ENCODE peak calls at places on chromosomes 16 and 17, in eight cellular contexts. V is CD4-positive, alpha-beta T cell; A is upper lobe of left lung; M is right lobe of liver; H is body of pancreas; R is psoas muscle; Y is OCI-M1; Q is heart left ventricle. L is an unnamed sample.

GRCh38 chr17:5669191-5669590 is 84.9 kb upstream of the NLRP1 start:
- DNase-seq in V (no peak), A (no peak), M (no peak), H (no peak), R (no peak), Y (no peak), Q (no peak), L (no peak)

GRCh38 chr16:22191089-22191965 is 14.8 kb upstream of the EEF2K start:
- DNase-seq in V (peak; percentile 98), A (peak; percentile 100), M (peak; percentile 100), H (peak; percentile 100), R (peak; percentile 100), Y (peak; percentile 99), Q (peak; percentile 100), L (no peak)

GRCh38 chr16:70737377-70738082 is 51.7 kb upstream of the MTSS2 start:
- DNase-seq in V (peak; percentile 34), A (peak; percentile 80), M (peak; percentile 86), H (peak; percentile 64), R (peak; percentile 81), Y (no peak), Q (peak; percentile 86), L (no peak)

GRCh38 chr17:10631048-10631700 is 25.9 kb downstream of the MYH3 start:
- DNase-seq in V (no peak), A (no peak), M (no peak), H (peak; percentile 14), R (no peak), Y (peak; percentile 40), Q (no peak), L (no peak)

GRCh38 chr17:5588584-5588983 is 4.3 kb upstream of the NLRP1 start:
- DNase-seq in V (no peak), A (no peak), M (no peak), H (no peak), R (no peak), Y (no peak), Q (no peak), L (no peak)

GRCh38 chr17:37111329-37111728 is 162.6 kb downstream of the AATF start:
- DNase-seq in V (no peak), A (no peak), M (no peak), H (no peak), R (no peak), Y (no peak), Q (no peak), L (no peak)

GRCh38 chr17:55816532-55817272 is 65.9 kb downstream of the PCTP start:
- DNase-seq in V (no peak), A (no peak), M (no peak), H (no peak), R (no peak), Y (peak; percentile 96), Q (no peak), L (no peak)

GRCh38 chr16:56878455-56878854 is 13.4 kb downstream of the SLC12A3 start:
- DNase-seq in V (no peak), A (no peak), M (no peak), H (no peak), R (no peak), Y (no peak), Q (no peak), L (no peak)

GRCh38 chr17:51948128-51948527 is 210.4 kb downstream of the CA10 start:
- DNase-seq in V (no peak), A (no peak), M (no peak), H (no peak), R (peak; percentile 38), Y (no peak), Q (peak; percentile 20), L (no peak)

GRCh38 chr17:42119301-42119700 is 1.9 kb downstream of the KAT2A start:
- DNase-seq in V (no peak), A (no peak), M (peak; percentile 44), H (no peak), R (no peak), Y (no peak), Q (no peak), L (no peak)

GRCh38 chr16:85126731-85127662 is 14.7 kb upstream of the CIBAR2 start:
- DNase-seq in V (no peak), A (no peak), M (no peak), H (peak; percentile 32), R (peak; percentile 91), Y (no peak), Q (no peak), L (no peak)

GRCh38 chr16:65510850-65511249 is 389.0 kb upstream of the CDH11 start:
- DNase-seq in V (no peak), A (no peak), M (no peak), H (no peak), R (no peak), Y (no peak), Q (no peak), L (no peak)

GRCh38 chr17:50060951-50061712 is 5.2 kb downstream of the ITGA3 start:
- DNase-seq in V (no peak), A (peak; percentile 91), M (peak; percentile 60), H (peak; percentile 43), R (peak; percentile 92), Y (no peak), Q (peak; percentile 96), L (no peak)

GRCh38 chr16:27302126-27302525 is 11.6 kb upstream of the IL4R start:
- DNase-seq in V (no peak), A (no peak), M (no peak), H (no peak), R (no peak), Y (no peak), Q (no peak), L (no peak)

GRCh38 chr16:75267631-75268264 is 16.3 kb upstream of the BCAR1 start:
- DNase-seq in V (no peak), A (peak; percentile 84), M (no peak), H (peak; percentile 89), R (peak; percentile 91), Y (no peak), Q (peak; percentile 91), L (no peak)

GRCh38 chr16:88339926-88340754 is 42.6 kb upstream of the ZNF469 start:
- DNase-seq in V (no peak), A (no peak), M (no peak), H (no peak), R (peak; percentile 35), Y (no peak), Q (no peak), L (no peak)

GRCh38 chr17:9994761-9995160 is 89.7 kb upstream of the RCVRN start:
- DNase-seq in V (no peak), A (no peak), M (no peak), H (no peak), R (no peak), Y (no peak), Q (no peak), L (no peak)

GRCh38 chr17:17494499-17495447 is 1.4 kb downstream of the RASD1 start:
- DNase-seq in V (no peak), A (peak; percentile 44), M (peak; percentile 56), H (peak; percentile 51), R (peak; percentile 82), Y (no peak), Q (peak; percentile 71), L (no peak)

GRCh38 chr17:31803494-31804213 is 55.4 kb downstream of the COPRS start:
- DNase-seq in V (no peak), A (no peak), M (peak; percentile 67), H (peak; percentile 28), R (no peak), Y (no peak), Q (no peak), L (no peak)

GRCh38 chr16:86298166-86299131 is 211.9 kb upstream of the FOXF1 start:
- DNase-seq in V (no peak), A (no peak), M (no peak), H (peak; percentile 29), R (no peak), Y (no peak), Q (no peak), L (no peak)

GRCh38 chr17:8965394-8966168 is at the start of gene PIK3R5:
- DNase-seq in V (peak; percentile 86), A (peak; percentile 73), M (peak; percentile 69), H (peak; percentile 72), R (peak; percentile 66), Y (peak; percentile 87), Q (peak; percentile 47), L (no peak)

GRCh38 chr17:32288600-32288999 is 23.0 kb downstream of the RHBDL3 start:
- DNase-seq in V (no peak), A (no peak), M (no peak), H (no peak), R (no peak), Y (no peak), Q (no peak), L (no peak)

GRCh38 chr17:21007646-21008045 is 35.2 kb downstream of the USP22 start:
- DNase-seq in V (no peak), A (no peak), M (no peak), H (no peak), R (no peak), Y (no peak), Q (no peak), L (no peak)

GRCh38 chr16:89120921-89121351 is 27.3 kb downstream of the ACSF3 start:
- DNase-seq in V (no peak), A (no peak), M (no peak), H (no peak), R (peak; percentile 35), Y (no peak), Q (peak; percentile 11), L (no peak)

GRCh38 chr16:53821957-53822625 is 118.1 kb downstream of the FTO start:
- DNase-seq in V (no peak), A (no peak), M (no peak), H (no peak), R (no peak), Y (no peak), Q (no peak), L (no peak)

GRCh38 chr17:81518785-81519283 is 6.2 kb upstream of the ACTG1 start:
- DNase-seq in V (no peak), A (peak; percentile 70), M (peak; percentile 49), H (peak; percentile 69), R (peak; percentile 66), Y (no peak), Q (peak; percentile 67), L (no peak)

GRCh38 chr17:3695723-3696411 is at the start of gene P2RX5:
- DNase-seq in V (peak; percentile 23), A (peak; percentile 29), M (no peak), H (peak; percentile 27), R (peak; percentile 74), Y (peak; percentile 31), Q (no peak), L (no peak)

GRCh38 chr17:66625321-66625767 is 209.6 kb upstream of the CACNG5 start:
- DNase-seq in V (no peak), A (no peak), M (no peak), H (no peak), R (no peak), Y (peak; percentile 4), Q (no peak), L (no peak)

GRCh38 chr16:57997176-57997527 is 3.3 kb downstream of the ZNF319 start:
- DNase-seq in V (no peak), A (no peak), M (no peak), H (no peak), R (no peak), Y (no peak), Q (no peak), L (no peak)

GRCh38 chr16:71635632-71636031 is 9.6 kb downstream of the MARVELD3 start:
- DNase-seq in V (no peak), A (no peak), M (no peak), H (no peak), R (no peak), Y (peak; percentile 8), Q (no peak), L (no peak)

GRCh38 chr17:77145209-77145608 is 4.4 kb downstream of the SEC14L1 start:
- DNase-seq in V (no peak), A (no peak), M (no peak), H (no peak), R (no peak), Y (no peak), Q (no peak), L (no peak)

GRCh38 chr17:4945176-4945943 is 3.0 kb downstream of the PFN1 start:
- DNase-seq in V (peak; percentile 74), A (peak; percentile 90), M (peak; percentile 82), H (peak; percentile 70), R (peak; percentile 90), Y (peak; percentile 92), Q (peak; percentile 76), L (no peak)

GRCh38 chr17:74639704-74640142 is 16.2 kb upstream of the CD300E start:
- DNase-seq in V (no peak), A (peak; percentile 42), M (no peak), H (no peak), R (no peak), Y (peak; percentile 25), Q (peak; percentile 34), L (no peak)

GRCh38 chr17:65794572-65794971 is 233.1 kb upstream of the AXIN2 start:
- DNase-seq in V (no peak), A (no peak), M (no peak), H (peak; percentile 16), R (no peak), Y (peak; percentile 3), Q (no peak), L (no peak)